ENCODE peak calls at places on chromosomes 16 and 17, in six cellular contexts. P is stimulated activated CD4-positive, alpha-beta T cell treated with anti-CD3 and anti-CD28 coated beads, Interleukin-2, amount 100 ng/mL, for 48 hours; J is psoas muscle; X is NCI-H1092 treated with DMSO at 0.1 percent for 48 hours; B is coronary artery; W is substantia nigra. G is an unnamed sample.

GRCh38 chr16:24645739-24646645 is 83.5 kb upstream of the TNRC6A start:
- DNase-seq in J (no peak), X (no peak), B (no peak), W (no peak), P (no peak), G (peak; percentile 57)

GRCh38 chr16:26281681-26282080 is 589.9 kb downstream of the HS3ST4 start:
- DNase-seq in J (no peak), W (no peak), P (no peak), X (no peak), B (no peak), G (no peak)

GRCh38 chr16:3734758-3735221 is 17.5 kb upstream of the TRAP1 start:
- DNase-seq in J (no peak), W (no peak), X (no peak), B (no peak), P (no peak), G (no peak)

GRCh38 chr16:23025692-23026305 is 123.5 kb downstream of the USP31 start:
- DNase-seq in J (no peak), P (no peak), B (no peak), X (no peak), W (no peak), G (no peak)

GRCh38 chr17:75592364-75593020 is 4.9 kb downstream of the MYO15B start:
- DNase-seq in W (no peak), P (no peak), X (no peak), J (no peak), B (no peak), G (no peak)

GRCh38 chr16:81608515-81609209 is 164.1 kb downstream of the CMIP start:
- DNase-seq in W (no peak), J (peak; percentile 44), B (no peak), P (no peak), X (no peak), G (no peak)

GRCh38 chr17:76696763-76697701 is 13.7 kb downstream of the MXRA7 start:
- DNase-seq in J (peak; percentile 82), W (no peak), B (no peak), X (no peak), P (no peak), G (peak; percentile 66)

GRCh38 chr16:49576941-49577340 is 203.3 kb downstream of the C16orf78 start:
- DNase-seq in J (no peak), X (no peak), W (no peak), B (no peak), P (no peak), G (no peak)

GRCh38 chr16:87921236-87921773 is 15.0 kb downstream of the CA5A start:
- DNase-seq in W (no peak), P (no peak), J (no peak), B (no peak), X (no peak), G (no peak)

GRCh38 chr17:17061516-17061915 is 19.3 kb downstream of the MPRIP start:
- DNase-seq in J (no peak), P (no peak), X (no peak), B (no peak), W (no peak), G (no peak)

GRCh38 chr16:1174477-1175357 is 21.8 kb downstream of the CACNA1H start:
- DNase-seq in J (no peak), W (no peak), P (no peak), X (peak; percentile 14), B (no peak), G (peak; percentile 61)

GRCh38 chr16:70604407-70605283 is 41.7 kb upstream of the IL34 start:
- DNase-seq in B (no peak), X (no peak), W (peak; percentile 8), P (no peak), J (no peak), G (no peak)

GRCh38 chr16:9102379-9102778 is 10.9 kb downstream of the HAPSTR1 start:
- DNase-seq in J (no peak), X (no peak), P (no peak), B (no peak), W (no peak), G (no peak)

G was measured in HepG2.